ENCODE peak calls at places on chromosomes 1 and 21, in six cellular contexts. F, W, I, G, J and Q are unnamed samples.

GRCh38 chr1:20063861-20064292 is 6.1 kb upstream of the PLA2G5 start:
- DNase-seq in F (no peak), W (no peak), I (no peak), G (no peak), J (no peak), Q (no peak)

GRCh38 chr1:110004583-110004982 is 20.0 kb downstream of the AHCYL1 start:
- DNase-seq in F (no peak), W (no peak), I (peak; percentile 35), G (no peak), J (no peak), Q (no peak)

GRCh38 chr1:89939059-89939570 is 55.8 kb upstream of the ZNF326 start:
- DNase-seq in F (peak; percentile 71), W (no peak), I (no peak), G (no peak), J (no peak), Q (no peak)

GRCh38 chr1:56435434-56436337 is 143.7 kb downstream of the PLPP3 start:
- DNase-seq in F (peak; percentile 89), W (no peak), I (no peak), G (no peak), J (no peak), Q (no peak)

GRCh38 chr21:44377922-44378645 is 24.7 kb downstream of the TRPM2 start:
- DNase-seq in F (no peak), W (no peak), I (no peak), G (no peak), J (no peak), Q (no peak)

GRCh38 chr1:66711420-66711819 is 40.8 kb upstream of the DYNLT5 start:
- DNase-seq in F (no peak), W (no peak), I (no peak), G (no peak), J (no peak), Q (no peak)

GRCh38 chr1:175073054-175073453 is 5.4 kb downstream of the TNN start:
- DNase-seq in F (no peak), W (no peak), I (peak; percentile 4), G (no peak), J (no peak), Q (no peak)

GRCh38 chr1:93575586-93576271 is 105.9 kb downstream of the BCAR3 start:
- DNase-seq in F (no peak), W (no peak), I (no peak), G (no peak), J (no peak), Q (no peak)

GRCh38 chr21:31310750-31311149 is 33.3 kb downstream of the TIAM1 start:
- DNase-seq in F (no peak), W (no peak), I (no peak), G (no peak), J (no peak), Q (no peak)

GRCh38 chr1:157948547-157949152 is 44.8 kb upstream of the KIRREL1 start:
- DNase-seq in F (no peak), W (peak; percentile 38), I (peak; percentile 63), G (no peak), J (no peak), Q (peak; percentile 25)

GRCh38 chr1:182041615-182042014 is 19.9 kb downstream of the ZNF648 start:
- DNase-seq in F (no peak), W (no peak), I (no peak), G (no peak), J (no peak), Q (no peak)

GRCh38 chr21:34808569-34809204 is 139.9 kb downstream of the CLIC6 start:
- DNase-seq in F (no peak), W (no peak), I (no peak), G (no peak), J (no peak), Q (peak; percentile 74)

GRCh38 chr21:33300701-33301631 is 23.8 kb upstream of the IFNAR1 start:
- DNase-seq in F (no peak), W (no peak), I (peak; percentile 36), G (no peak), J (no peak), Q (no peak)

GRCh38 chr1:175599212-175599681 is 144.1 kb downstream of the TNR start:
- DNase-seq in F (no peak), W (no peak), I (no peak), G (no peak), J (no peak), Q (no peak)

GRCh38 chr1:247375747-247376146 is 40.2 kb upstream of the NLRP3 start:
- DNase-seq in F (no peak), W (no peak), I (no peak), G (no peak), J (no peak), Q (no peak)

GRCh38 chr1:64686828-64687724 is 57.8 kb upstream of the RAVER2 start:
- DNase-seq in F (no peak), W (peak; percentile 16), I (peak; percentile 38), G (no peak), J (peak; percentile 5), Q (no peak)

GRCh38 chr1:226482975-226483660 is 65.4 kb upstream of the STUM start:
- DNase-seq in F (no peak), W (no peak), I (no peak), G (no peak), J (no peak), Q (no peak)

GRCh38 chr1:1275836-1276235 is 2.2 kb upstream of the UBE2J2 start:
- DNase-seq in F (no peak), W (no peak), I (no peak), G (no peak), J (no peak), Q (no peak)

GRCh38 chr1:32031578-32032286 is 18.1 kb downstream of the KHDRBS1 start:
- DNase-seq in F (no peak), W (no peak), I (no peak), G (no peak), J (no peak), Q (no peak)

GRCh38 chr21:26097475-26097874 is 73.1 kb downstream of the APP start:
- DNase-seq in F (no peak), W (no peak), I (no peak), G (no peak), J (no peak), Q (no peak)